ENCODE peak calls at places on chromosomes 3 and 15, in four cellular contexts. Y is HepG2, K is K562, Z is GM12878. S is an unnamed sample.

GRCh38 chr3:178397836-178398235 is 138.4 kb upstream of the KCNMB2 start:
- DNase-seq in Y (no peak), K (no peak), Z (no peak), S (no peak)

GRCh38 chr15:87576486-87577176 is 679.9 kb downstream of the NTRK3 start:
- DNase-seq in Y (no peak), K (no peak), Z (no peak), S (no peak)

GRCh38 chr3:129794319-129795201 is 99.0 kb downstream of the TMCC1 start:
- DNase-seq in Y (peak), K (peak), Z (no peak), S (peak)

GRCh38 chr3:42264399-42265058 is 1.5 kb downstream of the CCK start:
- DNase-seq in Y (no peak), K (peak), Z (no peak), S (no peak)

GRCh38 chr3:105823149-105823866 is 45.5 kb downstream of the CBLB start:
- DNase-seq in Y (peak), K (peak), Z (no peak), S (no peak)

GRCh38 chr15:32733276-32733675 is 15.5 kb downstream of the GREM1 start:
- DNase-seq in Y (no peak), K (no peak), Z (no peak), S (no peak)

GRCh38 chr3:128079823-128080222 is 27.6 kb downstream of the SEC61A1 start:
- DNase-seq in Y (no peak), K (no peak), Z (no peak), S (no peak)

GRCh38 chr15:49649987-49650386 is 29.1 kb downstream of the DTWD1 start:
- DNase-seq in Y (no peak), K (no peak), Z (no peak), S (no peak)

GRCh38 chr15:50315814-50316630 is 39.0 kb downstream of the GABPB1 start:
- DNase-seq in Y (peak), K (peak), Z (no peak), S (peak)

GRCh38 chr3:11364181-11364580 is 92.0 kb downstream of the ATG7 start:
- DNase-seq in Y (no peak), K (no peak), Z (no peak), S (no peak)

GRCh38 chr3:11363732-11364131 is 91.5 kb downstream of the ATG7 start:
- DNase-seq in Y (no peak), K (no peak), Z (no peak), S (no peak)

GRCh38 chr3:11370961-11371360 is 98.8 kb downstream of the ATG7 start:
- DNase-seq in Y (no peak), K (no peak), Z (no peak), S (no peak)

GRCh38 chr3:11370134-11370533 is 97.9 kb downstream of the ATG7 start:
- DNase-seq in Y (no peak), K (no peak), Z (no peak), S (no peak)

GRCh38 chr3:11367116-11367781 is 95.1 kb downstream of the ATG7 start:
- DNase-seq in Y (peak), K (no peak), Z (no peak), S (no peak)
- TF ChIP-seq FOXK2 in Y (no peak), K (no peak), Z (no peak), S (no peak)

GRCh38 chr3:123792473-123793201 is 91.5 kb downstream of the MYLK start:
- DNase-seq in Y (no peak), K (no peak), Z (no peak), S (no peak)
- TF ChIP-seq FOXK2 in Y (no peak), K (no peak), Z (no peak), S (no peak)

GRCh38 chr3:51434746-51435323 is 43.8 kb downstream of the RBM15B start:
- DNase-seq in Y (peak), K (peak), Z (peak), S (peak)
- TF ChIP-seq FOXK2 in Y (no peak), K (no peak), Z (no peak), S (no peak)

DNA sequence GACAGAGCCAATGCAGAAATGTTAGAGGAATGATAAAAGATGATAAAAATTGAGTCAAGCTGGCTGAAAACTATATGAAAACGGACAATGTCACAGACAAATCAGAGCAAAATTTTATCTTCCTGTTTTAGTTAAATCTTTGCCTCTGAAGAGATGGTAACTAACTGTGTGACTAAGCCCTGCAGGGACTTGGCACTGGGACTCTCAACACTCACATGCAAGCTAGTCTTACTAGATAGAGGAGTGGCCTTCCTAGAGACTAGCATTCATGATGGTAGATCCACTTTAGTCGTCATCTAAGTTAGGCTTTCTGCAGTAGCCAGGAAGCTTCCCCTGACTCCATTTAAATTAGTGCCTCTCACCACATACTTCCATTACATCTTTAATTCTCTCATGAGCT is 4.1 kb downstream of the CCDC191 start:
- DNase-seq in Y (no peak), K (no peak), Z (no peak), S (no peak)
- TF ChIP-seq FOXK2 in Y (no peak), K (no peak), Z (no peak), S (no peak)

DNA sequence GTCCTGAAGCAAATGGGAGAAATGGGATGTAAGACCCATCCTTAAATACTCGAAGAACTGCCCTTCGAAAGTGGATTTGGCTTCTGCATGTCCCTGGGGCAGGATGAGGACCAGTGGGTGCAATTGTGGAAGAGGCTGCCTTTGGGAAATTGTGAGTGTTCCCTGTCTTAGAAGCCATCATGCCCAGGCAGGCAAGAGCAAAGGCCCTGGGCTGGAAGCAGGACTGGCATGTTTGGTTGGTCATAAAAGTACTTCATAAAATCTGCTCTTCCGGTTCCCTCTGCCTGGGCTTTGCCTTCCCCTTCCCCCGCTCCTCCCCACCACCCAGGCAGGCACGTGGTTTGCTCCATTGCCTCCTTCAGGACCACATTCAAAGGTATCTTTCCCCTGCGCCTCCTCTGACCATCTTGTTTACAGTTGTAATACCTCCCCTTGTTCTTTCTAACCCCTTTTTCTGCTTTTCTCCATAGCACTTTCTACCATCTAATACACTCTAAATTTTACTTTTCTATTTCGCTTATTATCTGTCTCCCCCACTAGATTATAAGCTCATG is 8.3 kb downstream of the MINAR1 start:
- DNase-seq in Y (no peak), K (no peak), Z (no peak), S (no peak)
- TF ChIP-seq FOXK2 in Y (no peak), K (no peak), Z (no peak), S (no peak)

DNA sequence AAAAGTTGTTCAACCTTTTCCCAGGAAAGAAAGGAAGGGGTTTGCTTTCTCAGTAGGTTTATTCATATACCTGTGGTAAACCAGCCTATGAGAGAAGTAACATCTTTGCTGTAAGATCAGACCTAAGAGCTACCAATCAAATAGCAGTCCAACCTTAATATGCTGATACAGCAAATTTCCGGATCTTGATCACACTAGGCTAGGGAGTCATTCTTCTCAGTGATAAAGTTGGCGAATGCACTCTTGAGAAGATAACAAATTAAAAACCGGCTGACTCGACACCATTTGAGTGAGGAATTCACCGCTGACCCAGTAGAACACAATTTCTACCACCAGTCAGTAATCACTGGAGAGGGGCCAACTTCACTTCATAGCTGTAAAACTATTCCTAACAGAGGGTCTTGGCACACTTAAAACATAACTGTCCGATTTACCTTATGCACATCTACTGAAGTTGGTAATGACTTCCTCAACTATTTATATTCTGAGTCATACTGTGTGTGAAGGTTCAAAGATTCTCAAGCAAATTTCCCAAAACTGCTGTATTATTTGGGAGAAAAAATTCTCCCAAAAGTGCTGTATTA is 47.2 kb downstream of the MEIS2 start:
- DNase-seq in Y (no peak), K (no peak), Z (no peak), S (no peak)
- TF ChIP-seq FOXK2 in Y (no peak), K (no peak), Z (no peak), S (no peak)

S was measured in HEK293T.